ENCODE peak calls at places on chromosomes 7 and 10, in four cellular contexts. Z is SJSA1; E is effector memory CD4-positive, alpha-beta T cell; V is GM12878. H is an unnamed sample.

GRCh38 chr7:134991469-134992339 is 5.4 kb downstream of the AGBL3 start:
- DNase-seq in Z (peak; percentile 40), E (no peak), V (no peak), H (no peak)

GRCh38 chr10:75079436-75080083 is 31.9 kb upstream of the SAMD8 start:
- DNase-seq in Z (no peak), V (no peak), E (no peak), H (no peak)

GRCh38 chr10:76017026-76017732 is 585.8 kb downstream of the LRMDA start:
- DNase-seq in E (no peak), V (no peak), Z (no peak), H (no peak)

GRCh38 chr7:150381096-150381495 is 2.0 kb downstream of the ZNF775 start:
- DNase-seq in V (no peak), Z (no peak), E (no peak), H (no peak)

GRCh38 chr7:73622909-73623797 is 1.2 kb downstream of the MLXIPL start:
- DNase-seq in E (no peak), Z (no peak), V (no peak), H (peak; percentile 55)

GRCh38 chr10:131830446-131831130 is 70.2 kb upstream of the PPP2R2D start:
- DNase-seq in Z (no peak), V (no peak), E (no peak), H (peak; percentile 29)

GRCh38 chr7:51278797-51279196 is 37.8 kb downstream of the COBL start:
- DNase-seq in E (no peak), V (no peak), Z (no peak), H (no peak)

GRCh38 chr10:114077815-114078219 is 34.2 kb downstream of the ADRB1 start:
- DNase-seq in Z (no peak), E (no peak), V (no peak), H (no peak)

GRCh38 chr10:96578633-96579032 is 8.2 kb downstream of the TM9SF3 start:
- DNase-seq in E (no peak), V (no peak), Z (no peak), H (no peak)

GRCh38 chr7:130065500-130066152 is 4.7 kb upstream of the KLHDC10 start:
- DNase-seq in E (no peak), Z (peak; percentile 40), V (no peak), H (no peak)

GRCh38 chr7:14698239-14698638 is 204.3 kb downstream of the DGKB start:
- DNase-seq in Z (no peak), V (no peak), E (no peak), H (no peak)

GRCh38 chr10:72243822-72244437 is 27.9 kb upstream of the ASCC1 start:
- DNase-seq in Z (peak; percentile 92), E (no peak), V (no peak), H (peak; percentile 56)

GRCh38 chr10:27742195-27742925 is 3.3 kb downstream of the MKX start:
- DNase-seq in Z (peak; percentile 58), V (peak; percentile 38), E (peak; percentile 63), H (peak; percentile 87)

GRCh38 chr10:112361951-112362770 is 11.8 kb upstream of the ACSL5 start:
- DNase-seq in E (no peak), V (no peak), Z (no peak), H (peak; percentile 61)

GRCh38 chr7:81460646-81461045 is 309.2 kb downstream of the HGF start:
- DNase-seq in E (no peak), Z (no peak), V (no peak), H (no peak)

GRCh38 chr10:23070819-23071218 is 24.6 kb upstream of the MSRB2 start:
- DNase-seq in V (peak; percentile 41), Z (no peak), E (no peak), H (no peak)

GRCh38 chr10:43105119-43105792 is 28.4 kb downstream of the RET start:
- DNase-seq in Z (peak; percentile 78), V (no peak), E (peak; percentile 62), H (peak; percentile 86)
- H3K36me3 ChIP-seq in Z (no peaks in the 10 kb centered on the region), V (no peaks in the 10 kb centered on the region), E (no peaks in the 10 kb centered on the region), H (no peaks in the 10 kb centered on the region)

GRCh38 chr10:32348297-32349198 is 1.6 kb upstream of the EPC1 start:
- DNase-seq in Z (no peak), V (no peak), E (no peak), H (no peak)
- H3K4me3 ChIP-seq in Z (no peak overlapping the region), V (peak overlapping the region; percentile 72), E (no peak overlapping the region), H (no peak overlapping the region)

DNA sequence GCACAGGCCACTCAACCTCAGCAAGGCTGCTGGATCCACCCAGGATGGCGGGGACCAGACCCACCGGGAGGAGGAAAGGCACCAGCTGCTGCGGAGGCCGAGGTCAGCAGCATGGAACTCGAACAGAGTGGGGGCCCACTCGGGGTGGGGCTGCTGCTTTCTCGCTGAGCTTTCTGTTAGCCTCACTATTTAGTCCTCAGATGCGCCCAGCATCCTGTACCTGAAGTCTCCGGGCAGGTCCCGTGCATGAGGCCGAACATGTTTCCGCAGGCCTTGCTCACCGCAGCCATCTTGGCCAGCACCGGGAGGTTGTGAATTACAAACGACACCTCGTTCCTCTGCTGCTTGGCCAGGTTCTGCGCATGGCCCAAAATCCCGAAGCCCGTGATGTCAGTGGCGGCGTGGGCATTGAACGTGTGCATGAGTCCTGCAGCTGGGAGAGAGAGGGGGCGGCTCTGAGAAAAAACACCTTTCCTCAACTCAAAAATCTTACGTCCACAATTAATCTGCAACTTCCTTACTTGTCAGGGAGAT is 22.8 kb upstream of the PHYH start:
- DNase-seq in Z (no peak), E (no peak), V (no peak), H (no peak)
- H3K36me3 ChIP-seq in Z (peaks cover 76% of the 10 kb centered on the region), E (peaks cover 52% of the 10 kb centered on the region), V (peaks cover 9% of the 10 kb centered on the region), H (peaks cover 90% of the 10 kb centered on the region)

GRCh38 chr10:118394557-118395194 is 52.6 kb upstream of the FAM204A start:
- DNase-seq in E (no peak), V (no peak), Z (no peak), H (no peak)
- H3K4me3 ChIP-seq in E (no peak overlapping the region), V (no peak overlapping the region), Z (no peak overlapping the region), H (no peak overlapping the region)

GRCh38 chr10:102801496-102801895 is 35.7 kb downstream of the CYP17A1 start:
- DNase-seq in E (no peak), V (no peak), Z (no peak), H (no peak)
- H3K36me3 ChIP-seq in E (peaks cover 36% of the 10 kb centered on the region), V (peaks cover 2% of the 10 kb centered on the region), Z (peaks cover 17% of the 10 kb centered on the region), H (peaks cover 40% of the 10 kb centered on the region)

GRCh38 chr7:24325708-24326107 is 41.7 kb downstream of the NPY start:
- DNase-seq in V (peak; percentile 75), Z (no peak), E (no peak), H (no peak)
- H3K4me3 ChIP-seq in V (peak overlapping the region; percentile 45), Z (no peak overlapping the region), E (no peak overlapping the region), H (no peak overlapping the region)